ENCODE peak calls at places on chromosomes 1 and 21, in six cellular contexts. H is foreskin keratinocyte; U is activated CD8-positive, alpha-beta T cell treated with anti-CD3 and anti-CD28 coated beads for 36 hours; D is glutamatergic neuron; Y is kidney; Z is endothelial cell. G is an unnamed sample.

GRCh38 chr1:234957330-234958065 is 171.1 kb downstream of the TOMM20 start:
- DNase-seq in H (no peak), U (no peak), D (no peak), Y (no peak), Z (no peak), G (no peak)

GRCh38 chr1:89724369-89725015 is 91.6 kb downstream of the LRRC8C start:
- DNase-seq in H (peak; percentile 70), U (peak; percentile 86), D (no peak), Y (no peak), Z (no peak), G (peak; percentile 34)

GRCh38 chr1:116372186-116372585 is 858 bp upstream of the ATP1A1 start:
- DNase-seq in H (no peak), U (no peak), D (no peak), Y (peak; percentile 52), Z (no peak), G (no peak)

GRCh38 chr1:32989160-32989894 is 24.7 kb upstream of the RNF19B start:
- DNase-seq in H (peak; percentile 95), U (peak; percentile 71), D (no peak), Y (peak; percentile 83), Z (no peak), G (no peak)

GRCh38 chr1:3900969-3901529 is 977 bp upstream of the C1orf174 start:
- DNase-seq in H (peak; percentile 80), U (peak; percentile 95), D (peak; percentile 97), Y (peak; percentile 99), Z (peak; percentile 94), G (peak; percentile 98)

GRCh38 chr1:9233241-9233941 is 1.2 kb upstream of the H6PD start:
- DNase-seq in H (no peak), U (no peak), D (no peak), Y (peak; percentile 90), Z (no peak), G (no peak)

GRCh38 chr1:84851839-84852238 is 41.2 kb downstream of the LPAR3 start:
- DNase-seq in H (peak; percentile 76), U (no peak), D (no peak), Y (no peak), Z (no peak), G (no peak)

GRCh38 chr1:78645728-78646127 is 3.9 kb upstream of the IFI44 start:
- DNase-seq in H (no peak), U (no peak), D (no peak), Y (no peak), Z (no peak), G (no peak)

GRCh38 chr1:13730751-13731482 is 30.9 kb downstream of the PRDM2 start:
- DNase-seq in H (no peak), U (peak; percentile 92), D (no peak), Y (no peak), Z (no peak), G (peak; percentile 81)

DNA sequence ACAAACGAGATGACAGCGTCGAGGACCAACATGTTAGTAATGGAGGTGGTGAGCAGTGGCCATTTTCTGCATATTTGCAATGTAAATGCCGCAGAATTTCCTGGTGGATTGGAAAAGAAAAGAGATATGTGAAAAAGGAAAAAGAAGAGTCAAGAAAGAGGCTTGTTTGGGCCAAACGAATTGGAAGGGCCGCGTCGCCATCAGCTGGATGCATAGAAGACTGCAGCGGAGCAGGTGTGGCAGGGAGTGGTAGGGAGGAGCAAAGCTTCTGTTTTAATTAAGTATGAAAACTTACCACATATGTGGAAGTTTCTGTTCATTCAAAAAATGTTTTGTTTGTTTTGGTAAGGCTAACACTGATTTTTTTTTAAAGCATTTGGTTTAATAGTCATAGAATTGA is 690.7 kb downstream of the NCAM2 start:
- DNase-seq in H (no peak), U (peak; percentile 1), D (peak; percentile 39), Y (peak; percentile 39), Z (peak; percentile 31), G (no peak)
- TF ChIP-seq CTCF in H (no peak), U (no peak), D (no peak), Y (no peak), Z (no peak), G (no peak)

GRCh38 chr1:31715097-31715872 is 11.5 kb upstream of the COL16A1 start:
- DNase-seq in H (no peak), U (peak; percentile 50), D (peak; percentile 91), Y (peak; percentile 97), Z (peak; percentile 86), G (peak; percentile 74)
- TF ChIP-seq CTCF in H (peak; percentile 78), U (peak; percentile 63), D (peak; percentile 84), Y (peak; percentile 72), Z (peak; percentile 59), G (peak; percentile 57)

GRCh38 chr1:192238421-192238820 is 78.4 kb upstream of the RGS21 start:
- DNase-seq in H (no peak), U (no peak), D (no peak), Y (no peak), Z (no peak), G (no peak)
- TF ChIP-seq CTCF in H (no peak), U (no peak), D (no peak), Y (no peak), Z (no peak), G (no peak)

GRCh38 chr1:160544647-160545046 is 21.6 kb upstream of the SLAMF6 start:
- DNase-seq in H (no peak), U (no peak), D (no peak), Y (no peak), Z (no peak), G (peak; percentile 45)
- TF ChIP-seq CTCF in H (peak; percentile 54), U (peak; percentile 62), D (peak; percentile 25), Y (peak; percentile 26), Z (peak; percentile 21), G (peak; percentile 42)

GRCh38 chr1:169712309-169712631 is 850 bp upstream of the SELL start:
- DNase-seq in H (no peak), U (no peak), D (no peak), Y (no peak), Z (no peak), G (no peak)
- TF ChIP-seq CTCF in H (no peak), U (no peak), D (no peak), Y (no peak), Z (no peak), G (no peak)

GRCh38 chr1:111990878-111991760 is 1.7 kb upstream of the KCND3 start:
- DNase-seq in H (peak; percentile 34), U (no peak), D (peak; percentile 63), Y (peak; percentile 90), Z (peak; percentile 37), G (peak; percentile 28)
- TF ChIP-seq CTCF in H (peak; percentile 70), U (no peak), D (no peak), Y (peak; percentile 38), Z (no peak), G (no peak)

G was measured in GM10248.